ENCODE peak calls at places on chromosomes 6 and 20, in nine cellular contexts. D is GM12865; P is type B pancreatic cell; A is endothelial cell; S is LNCaP clone FGC; V is nephron progenitor cell; U is CD4-positive, alpha-beta T cell; N is heart left ventricle; O is GM13977. I is an unnamed sample.

GRCh38 chr6:107819976-107820551 is 4.0 kb downstream of the SCML4 start:
- DNase-seq in D (no peak), P (peak; percentile 63), A (no peak), S (no peak), V (peak; percentile 16), U (peak; percentile 47), N (no peak), O (no peak), I (no peak)

GRCh38 chr6:3438190-3439167 is 18.4 kb downstream of the SLC22A23 start:
- DNase-seq in D (no peak), P (no peak), A (no peak), S (no peak), V (peak; percentile 47), U (no peak), N (no peak), O (no peak), I (no peak)

GRCh38 chr6:158772851-158773371 is 46.3 kb downstream of the EZR start:
- DNase-seq in D (no peak), P (no peak), A (no peak), S (no peak), V (no peak), U (no peak), N (no peak), O (no peak), I (no peak)

GRCh38 chr6:116925088-116925794 is 48.2 kb downstream of the RFX6 start:
- DNase-seq in D (no peak), P (no peak), A (no peak), S (no peak), V (no peak), U (no peak), N (no peak), O (no peak), I (no peak)

GRCh38 chr20:34537651-34538050 is 20.9 kb upstream of the MAP1LC3A start:
- DNase-seq in D (no peak), P (no peak), A (no peak), S (no peak), V (no peak), U (no peak), N (no peak), O (no peak), I (no peak)

GRCh38 chr20:1951436-1952115 is 42.3 kb downstream of the PDYN start:
- DNase-seq in D (no peak), P (no peak), A (no peak), S (no peak), V (no peak), U (no peak), N (no peak), O (no peak), I (no peak)

GRCh38 chr6:3592371-3592941 is 135.6 kb upstream of the SLC22A23 start:
- DNase-seq in D (no peak), P (no peak), A (no peak), S (peak; percentile 7), V (no peak), U (no peak), N (no peak), O (no peak), I (peak; percentile 3)

GRCh38 chr6:134621858-134622257 is 303.9 kb upstream of the SGK1 start:
- DNase-seq in D (no peak), P (no peak), A (no peak), S (peak; percentile 92), V (no peak), U (no peak), N (no peak), O (no peak), I (no peak)

GRCh38 chr6:34232901-34233300 is 3.8 kb upstream of the HMGA1 start:
- DNase-seq in D (no peak), P (no peak), A (no peak), S (no peak), V (no peak), U (no peak), N (no peak), O (no peak), I (no peak)

DNA sequence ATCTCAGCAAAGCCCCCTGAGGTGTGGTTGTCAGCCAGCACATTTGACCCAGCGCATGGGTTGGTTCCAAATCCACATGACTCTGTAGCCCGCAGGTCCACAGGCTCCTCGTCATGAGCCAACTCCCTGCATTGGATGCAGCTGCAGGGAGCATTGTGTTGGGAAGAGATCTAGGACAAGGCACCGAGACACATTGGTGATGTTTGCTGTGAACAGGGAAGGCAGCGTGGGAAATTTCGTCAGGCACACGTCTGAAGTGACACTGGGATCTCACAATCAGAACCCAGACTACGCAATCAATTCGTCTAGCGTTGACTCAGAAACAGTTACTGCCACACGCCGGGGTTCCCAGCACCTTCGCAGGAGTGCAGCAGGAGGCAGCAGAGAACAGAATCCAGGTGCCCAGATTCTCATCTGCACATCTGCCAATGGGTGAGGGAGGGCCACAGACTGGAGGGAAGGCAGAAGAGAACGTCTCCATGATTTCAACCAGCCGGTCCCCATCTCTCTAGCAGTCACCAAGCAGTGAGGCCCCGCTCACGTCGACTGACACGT is 177.0 kb downstream of the TTLL2 start:
- DNase-seq in D (no peak), P (no peak), A (peak; percentile 42), S (peak; percentile 22), V (peak; percentile 38), U (no peak), N (no peak), O (no peak), I (peak; percentile 67)
- TF ChIP-seq CTCF in D (no peak), P (peak; percentile 48), A (no peak), S (peak; percentile 68), V (peak; percentile 38), U (no peak), N (no peak), O (peak; percentile 0), I (peak; percentile 48)

GRCh38 chr6:155493026-155493693 is 37.5 kb upstream of the NOX3 start:
- DNase-seq in D (no peak), P (no peak), A (no peak), S (no peak), V (no peak), U (no peak), N (no peak), O (no peak), I (no peak)

GRCh38 chr6:155492061-155492735 is 36.6 kb upstream of the NOX3 start:
- DNase-seq in D (no peak), P (no peak), A (no peak), S (no peak), V (no peak), U (no peak), N (no peak), O (no peak), I (no peak)

GRCh38 chr6:155493694-155494143 is 38.1 kb upstream of the NOX3 start:
- DNase-seq in D (peak; percentile 88), P (no peak), A (no peak), S (no peak), V (no peak), U (no peak), N (peak; percentile 12), O (peak; percentile 17), I (peak; percentile 55)

GRCh38 chr6:155497273-155497672 is 41.6 kb upstream of the NOX3 start:
- DNase-seq in D (peak; percentile 10), P (no peak), A (no peak), S (no peak), V (no peak), U (no peak), N (no peak), O (no peak), I (no peak)

DNA sequence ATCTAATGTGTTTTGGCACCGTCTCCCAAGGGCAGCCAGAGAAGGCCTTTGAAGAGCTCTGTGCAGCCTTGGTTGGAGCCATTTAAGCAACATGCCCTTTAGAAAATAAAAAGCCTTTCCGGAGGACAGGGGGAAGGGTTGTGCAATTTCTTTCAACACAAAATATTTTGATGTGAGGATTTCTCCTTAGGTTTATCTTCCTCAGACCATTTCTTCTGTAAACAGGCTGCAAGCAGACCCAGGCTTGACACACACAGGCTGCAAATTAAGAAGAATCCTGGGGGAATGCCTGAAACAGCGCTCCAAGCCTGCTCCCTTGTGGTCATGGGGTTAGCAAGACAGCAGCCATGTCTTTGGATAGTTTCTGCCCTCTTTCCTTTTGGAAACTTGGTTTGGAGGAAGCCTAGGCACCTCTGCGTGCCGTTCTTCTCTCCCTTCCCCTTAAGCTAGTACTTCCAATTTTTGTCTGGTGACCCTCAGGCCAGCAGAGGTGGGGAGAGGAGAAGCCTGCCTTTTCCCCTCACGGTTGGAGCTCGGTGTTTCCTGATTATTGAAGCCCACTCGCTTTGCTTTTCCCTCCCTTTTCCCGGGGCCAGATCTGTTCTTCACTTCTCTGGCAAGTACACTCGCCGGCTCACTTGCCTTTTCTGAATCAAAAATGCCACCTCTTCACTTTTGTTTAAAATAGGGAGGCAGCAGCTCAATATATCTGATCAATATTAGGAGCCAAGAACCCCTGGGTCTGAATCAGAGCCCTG is 39.6 kb upstream of the NOX3 start:
- DNase-seq in D (no peak), P (no peak), A (peak; percentile 25), S (no peak), V (peak; percentile 28), U (no peak), N (peak; percentile 12), O (no peak), I (no peak)
- TF ChIP-seq CTCF in D (no peak), P (peak; percentile 42), A (no peak), S (peak; percentile 42), V (peak; percentile 24), U (no peak), N (no peak), O (peak; percentile 10), I (no peak)

GRCh38 chr6:74734901-74735300 is 471.0 kb downstream of the COL12A1 start:
- DNase-seq in D (no peak), P (no peak), A (no peak), S (no peak), V (no peak), U (no peak), N (no peak), O (no peak), I (no peak)
- TF ChIP-seq CTCF in D (no peak), P (no peak), A (no peak), S (no peak), V (no peak), U (no peak), N (no peak), O (no peak), I (no peak)

GRCh38 chr20:59082077-59082740 is 39.6 kb upstream of the PRELID3B start:
- DNase-seq in D (peak; percentile 11), P (no peak), A (no peak), S (no peak), V (no peak), U (no peak), N (no peak), O (no peak), I (no peak)
- TF ChIP-seq CTCF in D (peak; percentile 16), P (peak; percentile 77), A (peak; percentile 71), S (no peak), V (peak; percentile 39), U (peak; percentile 60), N (peak; percentile 17), O (peak; percentile 32), I (peak; percentile 46)

GRCh38 chr6:76694779-76695178 is 622.3 kb upstream of the IMPG1 start:
- DNase-seq in D (no peak), P (no peak), A (no peak), S (no peak), V (no peak), U (no peak), N (no peak), O (no peak), I (no peak)
- TF ChIP-seq CTCF in D (no peak), P (no peak), A (no peak), S (no peak), V (no peak), U (no peak), N (no peak), O (no peak), I (no peak)

DNA sequence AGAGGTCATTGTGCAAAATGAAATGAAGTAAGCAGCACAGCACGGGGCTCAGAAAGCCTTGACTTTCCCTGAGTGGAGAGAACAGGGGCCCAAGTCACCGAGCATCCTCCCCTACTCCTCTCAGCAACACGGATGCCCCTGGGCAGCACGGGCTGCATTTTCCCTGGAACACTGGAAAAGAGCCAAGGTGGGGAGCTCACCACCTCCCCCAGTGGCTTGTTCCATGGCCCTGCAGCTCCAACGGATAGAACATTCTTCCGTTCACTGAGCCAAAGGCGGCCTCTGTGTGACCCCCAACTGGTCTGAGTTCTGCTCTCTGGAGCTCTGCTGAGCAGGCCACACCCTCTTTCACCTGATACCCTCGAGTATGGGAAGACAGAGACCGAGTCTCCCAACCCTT is 20.8 kb upstream of the EMILIN3 start:
- DNase-seq in D (no peak), P (no peak), A (no peak), S (no peak), V (peak; percentile 52), U (no peak), N (no peak), O (no peak), I (no peak)
- TF ChIP-seq CTCF in D (no peak), P (no peak), A (no peak), S (no peak), V (no peak), U (no peak), N (no peak), O (no peak), I (no peak)